ENCODE peak calls at places on chromosomes 3 and 15, in eight cellular contexts. H, X, W, N, U, F, C and P are unnamed samples.
A peak's percentile ranks its signal among the peaks of the same experiment; 100 is the strongest.

GRCh38 chr15:82044373-82045178 is 1.2 kb downstream of the MEX3B start:
- DNase-seq in H (peak; percentile 95), X (peak; percentile 42), W (peak; percentile 82), N (peak; percentile 73), U (peak; percentile 63), F (no peak), C (peak; percentile 42), P (peak; percentile 16)

GRCh38 chr3:12643010-12643380 is 20.9 kb downstream of the RAF1 start:
- DNase-seq in H (no peak), X (no peak), W (no peak), N (no peak), U (no peak), F (no peak), C (no peak), P (no peak)

GRCh38 chr15:43792761-43793493 is 807 bp downstream of the SERF2 start:
- DNase-seq in H (no peak), X (peak; percentile 43), W (no peak), N (peak; percentile 51), U (peak; percentile 45), F (no peak), C (no peak), P (peak; percentile 49)

GRCh38 chr3:65422154-65422553 is 616.6 kb downstream of the MAGI1 start:
- DNase-seq in H (no peak), X (no peak), W (no peak), N (no peak), U (no peak), F (no peak), C (no peak), P (no peak)

GRCh38 chr3:51538115-51538458 is 432 bp upstream of the RAD54L2 start:
- DNase-seq in H (peak; percentile 50), X (no peak), W (no peak), N (peak; percentile 17), U (no peak), F (no peak), C (no peak), P (peak; percentile 14)

GRCh38 chr15:101053261-101053660 is 134.1 kb downstream of the LRRK1 start:
- DNase-seq in H (peak; percentile 77), X (no peak), W (no peak), N (no peak), U (no peak), F (no peak), C (no peak), P (no peak)

GRCh38 chr3:129382366-129382765 is 46.1 kb downstream of the EFCAB12 start:
- DNase-seq in H (no peak), X (no peak), W (no peak), N (no peak), U (no peak), F (no peak), C (no peak), P (no peak)

GRCh38 chr3:126158016-126158911 is 22.1 kb downstream of the ALDH1L1 start:
- DNase-seq in H (peak; percentile 38), X (no peak), W (no peak), N (no peak), U (no peak), F (no peak), C (no peak), P (no peak)

GRCh38 chr3:187641319-187641976 is 28.7 kb downstream of the SST start:
- DNase-seq in H (no peak), X (no peak), W (no peak), N (no peak), U (no peak), F (no peak), C (no peak), P (no peak)

GRCh38 chr15:33068007-33068441 is 126.5 kb downstream of the FMN1 start:
- DNase-seq in H (peak; percentile 58), X (peak; percentile 84), W (peak; percentile 39), N (peak; percentile 31), U (no peak), F (no peak), C (no peak), P (peak; percentile 52)

GRCh38 chr3:161851941-161852566 is 355.4 kb downstream of the OTOL1 start:
- DNase-seq in H (no peak), X (peak; percentile 76), W (peak; percentile 55), N (peak; percentile 70), U (peak; percentile 57), F (peak; percentile 46), C (peak; percentile 4), P (peak; percentile 48)

GRCh38 chr15:100495861-100496260 is 32.9 kb downstream of the CERS3 start:
- DNase-seq in H (no peak), X (no peak), W (no peak), N (no peak), U (no peak), F (no peak), C (no peak), P (no peak)

GRCh38 chr3:17605934-17606333 is 136.5 kb downstream of the TBC1D5 start:
- DNase-seq in H (no peak), X (no peak), W (no peak), N (no peak), U (no peak), F (no peak), C (no peak), P (no peak)

GRCh38 chr3:157093096-157093495 is 66.9 kb downstream of the CCNL1 start:
- DNase-seq in H (no peak), X (no peak), W (no peak), N (no peak), U (no peak), F (no peak), C (no peak), P (no peak)

GRCh38 chr15:87348746-87349145 is 907.8 kb downstream of the NTRK3 start:
- DNase-seq in H (no peak), X (peak; percentile 41), W (no peak), N (peak; percentile 73), U (peak; percentile 62), F (no peak), C (no peak), P (no peak)

GRCh38 chr15:68187559-68187958 is 17.6 kb downstream of the CALML4 start:
- DNase-seq in H (peak; percentile 56), X (no peak), W (peak; percentile 86), N (peak; percentile 92), U (peak; percentile 91), F (no peak), C (peak; percentile 61), P (no peak)

GRCh38 chr15:100224206-100225185 is 117.3 kb downstream of the ADAMTS17 start:
- DNase-seq in H (peak; percentile 68), X (no peak), W (peak; percentile 35), N (no peak), U (no peak), F (no peak), C (no peak), P (peak; percentile 56)

GRCh38 chr15:27059610-27060202 is 88.7 kb downstream of the GABRG3 start:
- DNase-seq in H (no peak), X (peak; percentile 47), W (peak; percentile 30), N (peak; percentile 35), U (peak; percentile 15), F (peak; percentile 0), C (no peak), P (peak; percentile 56)

DNA sequence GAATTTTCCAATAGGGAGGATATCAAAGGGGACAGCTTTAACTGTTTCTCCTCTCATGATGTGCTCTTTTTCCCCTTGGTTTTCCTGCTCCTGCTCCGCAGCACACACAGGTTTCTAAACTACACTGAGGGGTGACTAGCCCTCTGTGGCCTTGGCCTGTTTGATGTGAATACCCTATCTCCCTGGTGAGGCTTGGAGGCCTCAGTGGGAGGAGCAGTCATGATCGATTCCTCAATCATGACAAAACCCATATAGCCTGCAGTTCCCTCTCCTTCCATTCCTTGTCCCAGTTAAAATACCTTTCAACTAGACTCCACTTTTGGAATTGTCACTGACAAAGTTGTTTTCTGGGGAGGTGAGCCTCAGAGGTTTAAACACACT is 24.0 kb upstream of the USP3 start:
- DNase-seq in H (no peak), X (no peak), W (no peak), N (no peak), U (no peak), F (no peak), C (no peak), P (no peak)
- H3K4me3 ChIP-seq in H (no peak overlapping the region), X (no peak overlapping the region), W (no peak overlapping the region), N (no peak overlapping the region), U (no peak overlapping the region), F (no peak overlapping the region), C (no peak overlapping the region), P (no peak overlapping the region)

GRCh38 chr15:40930430-40931299 is 1.5 kb downstream of the DLL4 start:
- DNase-seq in H (peak; percentile 92), X (peak; percentile 34), W (no peak), N (peak; percentile 36), U (peak; percentile 16), F (peak; percentile 70), C (no peak), P (peak; percentile 63)
- H3K4me3 ChIP-seq in H (peak overlapping the region; percentile 33), X (peak overlapping the region; percentile 57), W (peak overlapping the region; percentile 5), N (peak overlapping the region; percentile 23), U (peak overlapping the region; percentile 33), F (peak overlapping the region; percentile 52), C (peak overlapping the region; percentile 63), P (peak overlapping the region; percentile 50)

GRCh38 chr15:74937226-74937601 is 659 bp downstream of the COX5A start:
- DNase-seq in H (no peak), X (no peak), W (no peak), N (no peak), U (no peak), F (no peak), C (no peak), P (no peak)

GRCh38 chr15:74937602-74938371 is at the start of gene COX5A:
- DNase-seq in H (peak; percentile 98), X (peak; percentile 99), W (peak; percentile 98), N (peak; percentile 98), U (peak; percentile 96), F (peak; percentile 91), C (peak; percentile 88), P (peak; percentile 96)

GRCh38 chr15:74928771-74929198 is 9.1 kb downstream of the COX5A start:
- DNase-seq in H (no peak), X (no peak), W (no peak), N (no peak), U (no peak), F (no peak), C (no peak), P (no peak)

DNA sequence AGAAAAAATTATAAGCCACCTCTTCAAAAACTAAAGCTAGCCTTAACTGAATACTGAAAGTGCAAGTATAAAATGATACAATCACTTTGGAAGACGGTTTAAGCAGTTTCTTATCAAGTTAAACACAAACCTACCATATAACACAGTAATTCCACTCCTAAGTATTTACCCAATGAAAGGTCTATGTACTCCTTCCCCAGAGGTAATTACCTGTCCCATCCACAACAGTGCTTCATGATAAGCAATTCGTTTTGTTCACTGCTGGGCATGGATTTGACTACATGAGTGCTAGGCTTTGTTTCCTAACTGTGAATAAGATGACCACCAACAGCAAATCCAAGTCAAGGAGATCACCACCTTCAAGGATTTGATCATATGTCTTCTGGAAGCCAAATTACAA is 4.3 kb downstream of the COX5A start:
- DNase-seq in H (no peak), X (no peak), W (no peak), N (no peak), U (no peak), F (no peak), C (no peak), P (no peak)
- H3K4me3 ChIP-seq in H (no peak overlapping the region), X (no peak overlapping the region), W (no peak overlapping the region), N (no peak overlapping the region), U (no peak overlapping the region), F (no peak overlapping the region), C (no peak overlapping the region), P (no peak overlapping the region)

DNA sequence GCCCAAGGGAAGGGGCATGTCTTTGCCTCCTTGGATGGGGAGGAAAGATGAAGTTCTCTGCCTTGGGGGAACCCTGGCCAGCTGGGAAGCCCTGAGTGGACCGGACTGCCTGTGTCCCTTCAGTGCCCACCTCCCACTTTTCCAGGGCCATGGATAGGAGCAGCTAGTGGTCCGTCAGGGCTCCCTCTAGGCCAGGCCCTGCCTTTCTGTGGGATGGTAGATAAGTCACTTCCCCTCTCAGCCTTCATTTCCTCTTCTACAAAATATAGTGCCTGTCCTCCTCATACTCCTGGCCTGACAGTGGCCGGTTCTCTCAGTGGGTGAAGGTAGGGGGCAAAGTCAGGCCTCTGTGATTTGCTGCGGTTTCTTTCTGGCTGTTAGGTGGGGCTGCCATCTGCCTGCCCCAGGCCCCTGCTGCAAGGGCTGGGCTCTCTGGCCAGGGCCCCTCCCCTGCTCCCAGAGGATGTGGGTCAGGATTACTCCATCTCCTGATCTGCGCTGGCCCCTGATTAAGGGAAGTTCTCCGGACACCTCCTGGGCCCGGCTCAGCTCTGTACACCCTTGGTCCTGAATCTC is 1.4 kb downstream of the PLEKHO2 start:
- DNase-seq in H (peak; percentile 97), X (peak; percentile 67), W (peak; percentile 49), N (peak; percentile 68), U (peak; percentile 71), F (no peak), C (no peak), P (peak; percentile 93)
- H3K4me3 ChIP-seq in H (peak overlapping the region; percentile 97), X (no peak overlapping the region), W (peak overlapping the region; percentile 91), N (peak overlapping the region; percentile 92), U (peak overlapping the region; percentile 94), F (peak overlapping the region; percentile 84), C (peak overlapping the region; percentile 96), P (peak overlapping the region; percentile 83)